ENCODE peak calls at places on chromosomes 4 and X, in seven cellular contexts. U is neural progenitor cell, I is neuronal stem cell, R is PC-3, P is endothelial cell of umbilical vein, S is PC-9, F is mesenchymal stem cell. N is an unnamed sample.

GRCh38 chr4:74547042-74547441 is 102.1 kb downstream of the AREG start:
- DNase-seq in U (no peak), I (no peak), R (peak), P (peak), S (no peak), F (no peak), N (no peak)

GRCh38 chr4:6783111-6783981 is 819 bp downstream of the KIAA0232 start:
- DNase-seq in U (peak), I (peak), R (peak), P (peak), S (peak), F (peak), N (peak)

GRCh38 chr4:111066447-111066846 is 443.6 kb upstream of the PITX2 start:
- DNase-seq in U (no peak), I (no peak), R (no peak), P (no peak), S (no peak), F (peak), N (no peak)

GRCh38 chr4:26094076-26094475 is 180.1 kb downstream of the SMIM20 start:
- DNase-seq in U (no peak), I (no peak), R (no peak), P (no peak), S (no peak), F (no peak), N (no peak)

GRCh38 chr4:5770051-5770450 is 59.0 kb downstream of the EVC start:
- DNase-seq in U (no peak), I (no peak), R (no peak), P (no peak), S (no peak), F (no peak), N (no peak)

GRCh38 chr4:105276361-105276760 is 129.7 kb downstream of the TET2 start:
- DNase-seq in U (no peak), I (no peak), R (no peak), P (no peak), S (no peak), F (no peak), N (no peak)

GRCh38 chrX:46791927-46792825 is 33.3 kb upstream of the SLC9A7 start:
- DNase-seq in U (peak), I (no peak), R (peak), P (peak), S (peak), F (peak), N (no peak)

GRCh38 chr4:114318309-114318708 is 280.3 kb upstream of the UGT8 start:
- DNase-seq in U (no peak), I (no peak), R (peak), P (no peak), S (no peak), F (peak), N (no peak)

GRCh38 chr4:112515278-112516075 is 503 bp downstream of the NEUROG2 start:
- DNase-seq in U (peak), I (peak), R (peak), P (peak), S (peak), F (peak), N (peak)

GRCh38 chr4:35684755-35685154 is 559.6 kb downstream of the ARAP2 start:
- DNase-seq in U (no peak), I (no peak), R (peak), P (no peak), S (no peak), F (peak), N (no peak)

GRCh38 chrX:132791725-132792124 is 166.7 kb downstream of the HS6ST2 start:
- DNase-seq in U (no peak), I (no peak), R (no peak), P (no peak), S (no peak), F (no peak), N (no peak)

GRCh38 chrX:24963823-24964222 is 51.9 kb downstream of the ARX start:
- DNase-seq in U (no peak), I (no peak), R (no peak), P (no peak), S (peak), F (no peak), N (no peak)

GRCh38 chrX:106467943-106468342 is 143.8 kb upstream of the RADX start:
- DNase-seq in U (no peak), I (no peak), R (no peak), P (no peak), S (no peak), F (no peak), N (no peak)

GRCh38 chr4:40976343-40976742 is 226.6 kb downstream of the NSUN7 start:
- DNase-seq in U (peak), I (peak), R (peak), P (peak), S (peak), F (peak), N (peak)

GRCh38 chr4:54513231-54513630 is 144.5 kb upstream of the KIT start:
- DNase-seq in U (no peak), I (no peak), R (peak), P (no peak), S (no peak), F (peak), N (peak)

GRCh38 chr4:143587703-143588102 is 74.2 kb downstream of the SMARCA5 start:
- DNase-seq in U (no peak), I (no peak), R (peak), P (peak), S (no peak), F (no peak), N (no peak)

GRCh38 chrX:17655232-17656034 is 81.9 kb upstream of the SCML1 start:
- DNase-seq in U (peak), I (no peak), R (no peak), P (peak), S (no peak), F (no peak), N (peak)

GRCh38 chrX:134782796-134783195 is 124.5 kb upstream of the PLAC1 start:
- DNase-seq in U (peak), I (no peak), R (peak), P (peak), S (no peak), F (peak), N (no peak)

GRCh38 chrX:47687249-47687648 is 28.3 kb upstream of the UXT start:
- DNase-seq in U (no peak), I (no peak), R (peak), P (no peak), S (no peak), F (no peak), N (peak)

GRCh38 chr4:125620066-125620850 is 305.5 kb downstream of the FAT4 start:
- DNase-seq in U (no peak), I (no peak), R (no peak), P (peak), S (no peak), F (peak), N (no peak)

GRCh38 chr4:140947507-140947906 is 185.8 kb downstream of the RNF150 start:
- DNase-seq in U (no peak), I (no peak), R (peak), P (peak), S (no peak), F (no peak), N (no peak)

GRCh38 chrX:124736553-124737240 is 390.3 kb downstream of the SH2D1A start:
- DNase-seq in U (peak), I (no peak), R (no peak), P (no peak), S (no peak), F (no peak), N (no peak)

GRCh38 chr4:15043922-15044321 is 41.6 kb downstream of the CPEB2 start:
- DNase-seq in U (no peak), I (no peak), R (no peak), P (no peak), S (no peak), F (no peak), N (no peak)

GRCh38 chr4:1413687-1414479 is 7.6 kb upstream of the NKX1-1 start:
- DNase-seq in U (no peak), I (no peak), R (no peak), P (no peak), S (no peak), F (no peak), N (no peak)

GRCh38 chr4:7854697-7855370 is 84.8 kb downstream of the AFAP1 start:
- DNase-seq in U (no peak), I (no peak), R (no peak), P (no peak), S (peak), F (no peak), N (no peak)

GRCh38 chr4:71553605-71554004 is 214.8 kb downstream of the SLC4A4 start:
- DNase-seq in U (peak), I (no peak), R (peak), P (no peak), S (no peak), F (peak), N (no peak)

GRCh38 chr4:3518941-3519340 is 13.3 kb downstream of the LRPAP1 start:
- DNase-seq in U (no peak), I (no peak), R (no peak), P (no peak), S (no peak), F (no peak), N (no peak)

GRCh38 chrX:18701621-18702361 is 5.7 kb upstream of the PPEF1 start:
- DNase-seq in U (no peak), I (no peak), R (peak), P (peak), S (peak), F (peak), N (no peak)

GRCh38 chrX:21678059-21678458 is 19.9 kb upstream of the KLHL34 start:
- DNase-seq in U (no peak), I (no peak), R (peak), P (no peak), S (no peak), F (no peak), N (no peak)

GRCh38 chrX:54708404-54708803 is 89.7 kb downstream of the ITIH6 start:
- DNase-seq in U (no peak), I (no peak), R (no peak), P (no peak), S (no peak), F (no peak), N (no peak)

GRCh38 chr4:25862411-25863346 is at the start of gene SEL1L3:
- DNase-seq in U (peak), I (peak), R (peak), P (no peak), S (peak), F (no peak), N (peak)

GRCh38 chrX:71296806-71297205 is 4.7 kb upstream of the ITGB1BP2 start:
- DNase-seq in U (no peak), I (no peak), R (no peak), P (no peak), S (no peak), F (no peak), N (no peak)

GRCh38 chr4:138576684-138577083 is 334.5 kb upstream of the SLC7A11 start:
- DNase-seq in U (peak), I (no peak), R (peak), P (peak), S (no peak), F (peak), N (no peak)

GRCh38 chr4:98601719-98602118 is 56.7 kb downstream of the TSPAN5 start:
- DNase-seq in U (no peak), I (no peak), R (peak), P (peak), S (no peak), F (no peak), N (no peak)

GRCh38 chrX:15242899-15243555 is 26.9 kb downstream of the ASB9 start:
- DNase-seq in U (peak), I (peak), R (peak), P (peak), S (peak), F (peak), N (peak)

GRCh38 chrX:102654696-102655095 is 3.4 kb downstream of the GPRASP1 start:
- DNase-seq in U (no peak), I (no peak), R (no peak), P (no peak), S (no peak), F (no peak), N (no peak)

GRCh38 chrX:102651242-102651967 is at the start of gene GPRASP1:
- DNase-seq in U (peak), I (peak), R (no peak), P (peak), S (no peak), F (peak), N (no peak)

GRCh38 chrX:102650903-102651241 is 411 bp upstream of the GPRASP1 start:
- DNase-seq in U (no peak), I (no peak), R (no peak), P (no peak), S (no peak), F (no peak), N (no peak)

DNA sequence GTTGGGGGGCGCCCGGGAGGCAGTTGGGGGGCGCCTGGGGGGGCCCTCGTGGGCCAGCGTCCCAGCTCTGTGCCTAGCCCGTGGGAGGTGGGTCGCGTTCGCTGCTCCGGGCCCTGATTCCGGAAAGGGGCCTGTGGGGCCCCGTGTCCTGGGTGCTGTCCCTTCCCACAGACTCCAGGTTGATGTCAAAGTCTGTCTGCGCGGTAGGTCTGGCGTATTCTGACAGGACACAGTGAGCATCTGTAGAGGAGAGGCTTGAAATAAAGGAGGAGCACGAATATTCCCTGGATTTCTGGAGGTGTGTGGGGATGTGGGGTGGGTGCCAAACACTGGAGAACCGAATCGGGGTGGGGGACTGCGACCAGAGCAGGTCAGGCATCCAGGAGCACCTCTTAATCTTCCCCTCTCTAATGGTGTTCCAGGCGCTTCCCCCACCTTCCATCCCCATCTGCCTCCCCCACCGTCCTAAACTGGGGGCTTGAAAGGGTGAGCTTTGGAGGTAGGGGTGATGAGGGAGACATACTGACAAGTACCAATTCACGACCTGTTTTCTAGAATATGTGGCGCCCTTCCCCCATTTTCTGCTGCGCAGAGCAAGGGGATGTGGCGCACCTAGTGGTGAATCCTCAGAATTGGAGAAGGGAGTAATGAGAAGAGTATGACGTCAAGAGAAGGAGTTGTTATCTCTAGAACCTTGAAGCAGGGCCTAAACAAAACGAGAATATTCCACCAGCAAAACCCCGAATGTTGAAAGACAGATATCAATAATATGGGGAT is 873 bp downstream of the GPRASP1 start:
- DNase-seq in U (peak), I (no peak), R (no peak), P (peak), S (no peak), F (peak), N (no peak)
- H2AFZ ChIP-seq in U (no peak), I (no peak), R (no peak), P (peak), S (no peak), F (no peak), N (no peak)

GRCh38 chr4:130178106-130178505 is 1082.2 kb downstream of the C4orf33 start:
- DNase-seq in U (no peak), I (no peak), R (no peak), P (no peak), S (no peak), F (no peak), N (no peak)
- H2AFZ ChIP-seq in U (no peak), I (no peak), R (no peak), P (no peak), S (no peak), F (no peak), N (no peak)

DNA sequence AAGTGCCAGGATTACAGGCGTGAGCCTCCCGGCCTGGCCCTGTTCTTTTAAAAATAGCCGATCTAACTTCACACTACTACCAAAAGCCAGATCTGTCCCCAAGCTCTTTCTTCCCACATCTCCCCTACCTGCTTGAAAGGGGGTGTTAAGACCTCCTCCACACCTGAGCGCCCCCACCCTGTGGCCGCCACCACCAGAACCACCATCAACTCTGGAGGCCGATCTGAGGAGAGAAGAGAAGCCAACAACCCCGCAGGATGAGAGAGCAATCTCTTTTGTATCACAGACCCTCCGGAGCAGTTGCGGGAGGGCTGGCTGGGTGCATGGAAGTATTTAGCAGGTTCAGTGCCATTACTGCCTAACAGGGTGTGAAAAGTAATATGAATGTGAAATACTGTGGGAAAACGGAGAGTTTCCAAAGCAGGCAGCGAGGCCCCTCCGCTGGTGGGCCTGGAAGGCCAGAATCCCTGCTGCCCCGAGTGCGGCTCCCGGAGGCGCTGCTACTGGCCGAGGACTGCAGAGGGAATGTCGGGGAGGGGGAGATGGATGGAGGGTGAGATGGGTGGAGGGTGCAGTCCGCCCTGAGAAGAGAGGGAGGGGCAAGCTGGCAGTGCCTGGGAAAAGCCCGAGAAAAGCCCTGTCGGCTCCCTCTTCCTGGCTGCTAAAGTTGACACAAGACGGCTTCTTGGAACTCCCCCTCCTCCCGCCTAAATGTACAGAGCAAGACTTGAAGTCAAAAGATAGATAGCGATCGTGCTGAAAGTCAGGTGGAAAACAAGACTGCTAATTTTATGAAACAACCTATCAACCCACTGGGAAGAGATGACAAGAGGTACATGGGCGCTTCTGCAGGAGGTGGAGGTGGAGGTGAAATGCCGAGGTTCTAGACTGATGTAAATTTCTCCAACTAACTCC is 22.3 kb downstream of the HAND2 start:
- DNase-seq in U (peak), I (no peak), R (no peak), P (no peak), S (no peak), F (no peak), N (no peak)
- H2AFZ ChIP-seq in U (no peak), I (no peak), R (no peak), P (no peak), S (no peak), F (no peak), N (no peak)

DNA sequence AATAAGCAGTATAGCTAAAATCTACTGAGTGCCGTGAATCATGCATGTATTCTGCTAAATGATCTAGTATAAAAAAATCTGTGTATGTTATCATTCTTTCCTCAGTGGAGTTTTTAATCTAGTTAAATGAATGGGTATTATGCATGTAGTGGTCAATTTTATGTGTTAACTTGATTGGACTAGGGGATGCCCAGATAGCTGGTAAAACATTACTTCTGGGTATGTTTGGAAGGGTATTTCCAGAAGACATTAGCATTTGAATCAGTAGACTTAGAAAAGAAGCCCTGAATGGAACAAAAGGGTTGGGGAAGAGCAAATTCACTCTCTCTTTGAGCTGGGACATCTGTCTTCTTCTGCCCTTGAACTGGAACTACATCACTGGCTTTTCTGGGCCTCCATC is 34.5 kb upstream of the SPRY1 start:
- DNase-seq in U (no peak), I (no peak), R (no peak), P (no peak), S (no peak), F (no peak), N (no peak)
- H2AFZ ChIP-seq in U (no peak), I (no peak), R (no peak), P (no peak), S (no peak), F (no peak), N (no peak)

GRCh38 chr4:80424225-80424581 is 88.7 kb downstream of the CFAP299 start:
- DNase-seq in U (no peak), I (no peak), R (no peak), P (no peak), S (no peak), F (peak), N (no peak)
- H2AFZ ChIP-seq in U (no peak), I (no peak), R (no peak), P (no peak), S (peak), F (no peak), N (no peak)

N was measured in trophoblast cell.